ENCODE peak calls at places on chromosomes 16 and 17, in seven cellular contexts. One of them, this sample, is unnamed.

GRCh38 chr17:74337834-74338500 is 11.9 kb downstream of the KIF19 start:
- DNase-seq in OCI-LY7: no peak
- DNase-seq in heart right ventricle: no peak
- DNase-seq in endodermal cell: no peak
- DNase-seq in upper lobe of left lung: no peak
- DNase-seq in mammary epithelial cell: no peak
- DNase-seq in hepatocyte: no peak
- DNase-seq in this sample: peak; percentile 32

GRCh38 chr17:9957244-9957643 is 52.2 kb upstream of the RCVRN start:
- DNase-seq in OCI-LY7: no peak
- DNase-seq in heart right ventricle: no peak
- DNase-seq in endodermal cell: no peak
- DNase-seq in upper lobe of left lung: no peak
- DNase-seq in mammary epithelial cell: no peak
- DNase-seq in hepatocyte: no peak
- DNase-seq in this sample: no peak

GRCh38 chr17:78390241-78391050 is 12.0 kb downstream of the PGS1 start:
- DNase-seq in OCI-LY7: no peak
- DNase-seq in heart right ventricle: peak; percentile 38
- DNase-seq in endodermal cell: peak; percentile 90
- DNase-seq in upper lobe of left lung: no peak
- DNase-seq in mammary epithelial cell: no peak
- DNase-seq in hepatocyte: peak; percentile 69
- DNase-seq in this sample: peak; percentile 99

GRCh38 chr17:47654991-47655390 is 5.3 kb downstream of the KPNB1 start:
- DNase-seq in OCI-LY7: no peak
- DNase-seq in heart right ventricle: peak; percentile 14
- DNase-seq in endodermal cell: no peak
- DNase-seq in upper lobe of left lung: no peak
- DNase-seq in mammary epithelial cell: no peak
- DNase-seq in hepatocyte: no peak
- DNase-seq in this sample: no peak

GRCh38 chr17:49414271-49414621 is 436 bp downstream of the PHB1 start:
- DNase-seq in OCI-LY7: no peak
- DNase-seq in heart right ventricle: no peak
- DNase-seq in endodermal cell: no peak
- DNase-seq in upper lobe of left lung: no peak
- DNase-seq in mammary epithelial cell: no peak
- DNase-seq in hepatocyte: peak; percentile 31
- DNase-seq in this sample: no peak

GRCh38 chr17:31579265-31579664 is 187.8 kb downstream of the RAB11FIP4 start:
- DNase-seq in OCI-LY7: no peak
- DNase-seq in heart right ventricle: no peak
- DNase-seq in endodermal cell: no peak
- DNase-seq in upper lobe of left lung: no peak
- DNase-seq in mammary epithelial cell: peak; percentile 76
- DNase-seq in hepatocyte: no peak
- DNase-seq in this sample: peak; percentile 72

GRCh38 chr16:89615596-89616090 is 2.2 kb downstream of the DPEP1 start:
- DNase-seq in OCI-LY7: no peak
- DNase-seq in heart right ventricle: no peak
- DNase-seq in endodermal cell: peak; percentile 88
- DNase-seq in upper lobe of left lung: no peak
- DNase-seq in mammary epithelial cell: no peak
- DNase-seq in hepatocyte: no peak
- DNase-seq in this sample: no peak

GRCh38 chr17:64020068-64020766 is at the start of gene ICAM2:
- DNase-seq in OCI-LY7: peak; percentile 91
- DNase-seq in heart right ventricle: peak; percentile 85
- DNase-seq in endodermal cell: peak; percentile 56
- DNase-seq in upper lobe of left lung: peak; percentile 81
- DNase-seq in mammary epithelial cell: no peak
- DNase-seq in hepatocyte: no peak
- DNase-seq in this sample: no peak

GRCh38 chr16:7137560-7138330 is 194.9 kb upstream of the RBFOX1 start:
- DNase-seq in OCI-LY7: no peak
- DNase-seq in heart right ventricle: no peak
- DNase-seq in endodermal cell: no peak
- DNase-seq in upper lobe of left lung: no peak
- DNase-seq in mammary epithelial cell: peak; percentile 4
- DNase-seq in hepatocyte: peak; percentile 53
- DNase-seq in this sample: no peak

GRCh38 chr16:67760831-67761230 is 41.7 kb upstream of the GFOD2 start:
- DNase-seq in OCI-LY7: no peak
- DNase-seq in heart right ventricle: no peak
- DNase-seq in endodermal cell: no peak
- DNase-seq in upper lobe of left lung: no peak
- DNase-seq in mammary epithelial cell: no peak
- DNase-seq in hepatocyte: no peak
- DNase-seq in this sample: no peak

GRCh38 chr17:54844262-54844661 is 56.4 kb upstream of the TOM1L1 start:
- DNase-seq in OCI-LY7: no peak
- DNase-seq in heart right ventricle: no peak
- DNase-seq in endodermal cell: no peak
- DNase-seq in upper lobe of left lung: no peak
- DNase-seq in mammary epithelial cell: no peak
- DNase-seq in hepatocyte: no peak
- DNase-seq in this sample: no peak

GRCh38 chr17:49994085-49995054 is 654 bp downstream of the DLX3 start:
- DNase-seq in OCI-LY7: no peak
- DNase-seq in heart right ventricle: no peak
- DNase-seq in endodermal cell: peak; percentile 91
- DNase-seq in upper lobe of left lung: no peak
- DNase-seq in mammary epithelial cell: no peak
- DNase-seq in hepatocyte: peak; percentile 28
- DNase-seq in this sample: no peak

GRCh38 chr17:66098040-66098439 is 93.9 kb downstream of the CEP112 start:
- DNase-seq in OCI-LY7: no peak
- DNase-seq in heart right ventricle: no peak
- DNase-seq in endodermal cell: no peak
- DNase-seq in upper lobe of left lung: no peak
- DNase-seq in mammary epithelial cell: no peak
- DNase-seq in hepatocyte: no peak
- DNase-seq in this sample: no peak

GRCh38 chr16:52785653-52786052 is 238.7 kb upstream of the TOX3 start:
- DNase-seq in OCI-LY7: no peak
- DNase-seq in heart right ventricle: no peak
- DNase-seq in endodermal cell: peak; percentile 13
- DNase-seq in upper lobe of left lung: no peak
- DNase-seq in mammary epithelial cell: no peak
- DNase-seq in hepatocyte: no peak
- DNase-seq in this sample: no peak

GRCh38 chr17:8056232-8056975 is 17.5 kb downstream of the ALOX15B start:
- DNase-seq in OCI-LY7: peak; percentile 29
- DNase-seq in heart right ventricle: peak; percentile 23
- DNase-seq in endodermal cell: peak; percentile 53
- DNase-seq in upper lobe of left lung: peak; percentile 87
- DNase-seq in mammary epithelial cell: peak; percentile 85
- DNase-seq in hepatocyte: peak; percentile 74
- DNase-seq in this sample: no peak

GRCh38 chr17:8059131-8059530 is 20.3 kb downstream of the ALOX15B start:
- DNase-seq in OCI-LY7: no peak
- DNase-seq in heart right ventricle: no peak
- DNase-seq in endodermal cell: no peak
- DNase-seq in upper lobe of left lung: no peak
- DNase-seq in mammary epithelial cell: peak; percentile 29
- DNase-seq in hepatocyte: no peak
- DNase-seq in this sample: no peak

GRCh38 chr17:8056976-8057625 is 18.2 kb downstream of the ALOX15B start:
- DNase-seq in OCI-LY7: no peak
- DNase-seq in heart right ventricle: no peak
- DNase-seq in endodermal cell: peak; percentile 44
- DNase-seq in upper lobe of left lung: peak; percentile 62
- DNase-seq in mammary epithelial cell: no peak
- DNase-seq in hepatocyte: no peak
- DNase-seq in this sample: no peak

GRCh38 chr17:8055851-8056231 is 17.0 kb downstream of the ALOX15B start:
- DNase-seq in OCI-LY7: no peak
- DNase-seq in heart right ventricle: no peak
- DNase-seq in endodermal cell: no peak
- DNase-seq in upper lobe of left lung: no peak
- DNase-seq in mammary epithelial cell: no peak
- DNase-seq in hepatocyte: peak; percentile 5
- DNase-seq in this sample: no peak

GRCh38 chr17:8057691-8058114 is 18.8 kb downstream of the ALOX15B start:
- DNase-seq in OCI-LY7: peak; percentile 90
- DNase-seq in heart right ventricle: no peak
- DNase-seq in endodermal cell: peak; percentile 90
- DNase-seq in upper lobe of left lung: peak; percentile 69
- DNase-seq in mammary epithelial cell: peak; percentile 76
- DNase-seq in hepatocyte: peak; percentile 90
- DNase-seq in this sample: peak; percentile 42
- H3K4me3 ChIP-seq in OCI-LY7: no peak overlapping the region
- H3K4me3 ChIP-seq in heart right ventricle: no peak overlapping the region
- H3K4me3 ChIP-seq in endodermal cell: no peak overlapping the region
- H3K4me3 ChIP-seq in upper lobe of left lung: peak overlapping the region; percentile 2
- H3K4me3 ChIP-seq in mammary epithelial cell: no peak overlapping the region
- H3K4me3 ChIP-seq in hepatocyte: no peak overlapping the region
- H3K4me3 ChIP-seq in this sample: no peak overlapping the region

GRCh38 chr17:39170051-39170450 is 4.1 kb upstream of the ARL5C start:
- DNase-seq in OCI-LY7: peak; percentile 74
- DNase-seq in heart right ventricle: no peak
- DNase-seq in endodermal cell: no peak
- DNase-seq in upper lobe of left lung: no peak
- DNase-seq in mammary epithelial cell: no peak
- DNase-seq in hepatocyte: no peak
- DNase-seq in this sample: no peak

GRCh38 chr17:39169101-39169500 is 3.1 kb upstream of the ARL5C start:
- DNase-seq in OCI-LY7: no peak
- DNase-seq in heart right ventricle: no peak
- DNase-seq in endodermal cell: no peak
- DNase-seq in upper lobe of left lung: no peak
- DNase-seq in mammary epithelial cell: no peak
- DNase-seq in hepatocyte: no peak
- DNase-seq in this sample: no peak

GRCh38 chr17:39171933-39172332 is 6.0 kb upstream of the ARL5C start:
- DNase-seq in OCI-LY7: peak; percentile 50
- DNase-seq in heart right ventricle: no peak
- DNase-seq in endodermal cell: peak; percentile 66
- DNase-seq in upper lobe of left lung: no peak
- DNase-seq in mammary epithelial cell: no peak
- DNase-seq in hepatocyte: no peak
- DNase-seq in this sample: no peak

GRCh38 chr17:39169518-39169917 is 3.6 kb upstream of the ARL5C start:
- DNase-seq in OCI-LY7: no peak
- DNase-seq in heart right ventricle: no peak
- DNase-seq in endodermal cell: no peak
- DNase-seq in upper lobe of left lung: no peak
- DNase-seq in mammary epithelial cell: no peak
- DNase-seq in hepatocyte: no peak
- DNase-seq in this sample: no peak

GRCh38 chr17:39170558-39170957 is 4.6 kb upstream of the ARL5C start:
- DNase-seq in OCI-LY7: no peak
- DNase-seq in heart right ventricle: no peak
- DNase-seq in endodermal cell: no peak
- DNase-seq in upper lobe of left lung: no peak
- DNase-seq in mammary epithelial cell: no peak
- DNase-seq in hepatocyte: no peak
- DNase-seq in this sample: no peak
- H3K4me1 ChIP-seq in OCI-LY7: peaks cover 87% of the 10 kb centered on the region
- H3K4me1 ChIP-seq in heart right ventricle: peaks cover 36% of the 10 kb centered on the region
- H3K4me1 ChIP-seq in endodermal cell: no peaks in the 10 kb centered on the region
- H3K4me1 ChIP-seq in upper lobe of left lung: peaks cover 19% of the 10 kb centered on the region
- H3K4me1 ChIP-seq in mammary epithelial cell: peaks cover 10% of the 10 kb centered on the region
- H3K4me1 ChIP-seq in hepatocyte: no peaks in the 10 kb centered on the region
- H3K4me1 ChIP-seq in this sample: peaks cover 6% of the 10 kb centered on the region

GRCh38 chr16:12917653-12918052 is 16.3 kb downstream of the SHISA9 start:
- DNase-seq in OCI-LY7: no peak
- DNase-seq in heart right ventricle: no peak
- DNase-seq in endodermal cell: no peak
- DNase-seq in upper lobe of left lung: no peak
- DNase-seq in mammary epithelial cell: no peak
- DNase-seq in hepatocyte: no peak
- DNase-seq in this sample: no peak
- H3K27ac ChIP-seq in OCI-LY7: no peak overlapping the region
- H3K27ac ChIP-seq in heart right ventricle: no peak overlapping the region
- H3K27ac ChIP-seq in endodermal cell: no peak overlapping the region
- H3K27ac ChIP-seq in upper lobe of left lung: no peak overlapping the region
- H3K27ac ChIP-seq in mammary epithelial cell: no peak overlapping the region
- H3K27ac ChIP-seq in hepatocyte: no peak overlapping the region
- H3K27ac ChIP-seq in this sample: no peak overlapping the region

GRCh38 chr16:76784530-76784929 is 406.5 kb upstream of the MON1B start:
- DNase-seq in OCI-LY7: no peak
- DNase-seq in heart right ventricle: no peak
- DNase-seq in endodermal cell: no peak
- DNase-seq in upper lobe of left lung: no peak
- DNase-seq in mammary epithelial cell: no peak
- DNase-seq in hepatocyte: no peak
- DNase-seq in this sample: no peak
- H3K4me3 ChIP-seq in OCI-LY7: no peak overlapping the region
- H3K4me3 ChIP-seq in heart right ventricle: no peak overlapping the region
- H3K4me3 ChIP-seq in endodermal cell: no peak overlapping the region
- H3K4me3 ChIP-seq in upper lobe of left lung: no peak overlapping the region
- H3K4me3 ChIP-seq in mammary epithelial cell: no peak overlapping the region
- H3K4me3 ChIP-seq in hepatocyte: no peak overlapping the region
- H3K4me3 ChIP-seq in this sample: no peak overlapping the region

DNA sequence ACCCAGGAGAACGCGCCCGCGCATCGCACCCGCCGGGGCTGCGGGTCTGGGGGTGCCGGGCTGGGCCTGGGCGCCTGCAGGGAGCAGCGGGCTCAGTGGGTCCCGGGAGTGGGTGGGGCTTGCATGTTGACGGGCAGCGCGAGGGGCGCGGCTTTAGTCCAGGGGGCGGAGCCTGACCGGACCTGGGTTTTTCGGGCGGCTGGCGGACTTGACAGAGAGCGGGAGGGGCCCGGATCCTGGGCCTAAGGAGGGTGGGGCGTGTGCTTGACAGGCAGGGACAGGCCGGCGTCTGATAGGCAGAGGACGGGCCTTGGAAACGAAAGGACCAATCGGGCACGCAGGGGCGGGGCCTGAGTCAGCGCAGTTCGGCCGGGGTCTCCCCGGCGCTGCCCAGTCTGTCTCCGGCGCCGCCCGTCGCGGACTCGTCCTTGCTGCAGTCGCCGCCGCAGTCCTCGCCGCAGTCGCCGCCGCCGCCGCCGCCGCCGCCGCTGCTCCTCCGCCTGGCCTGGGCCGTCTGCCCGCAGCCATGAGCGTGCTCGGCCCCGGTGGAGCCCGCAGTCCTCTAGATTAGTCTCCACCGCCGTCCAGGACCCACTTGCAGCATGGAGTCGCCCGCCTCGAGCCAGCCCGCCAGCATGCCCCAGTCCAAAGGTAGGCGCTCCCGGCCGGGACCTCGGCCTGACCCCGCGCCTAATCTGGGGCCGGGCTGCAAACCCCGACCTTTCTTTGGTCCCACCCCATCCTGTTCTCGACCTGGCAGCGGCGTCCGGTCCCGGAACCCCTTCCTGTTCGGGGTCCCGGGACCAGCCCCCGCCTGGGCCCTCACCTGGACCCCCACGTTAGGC is at the start of gene MAP2K3:
- DNase-seq in OCI-LY7: peak; percentile 99
- DNase-seq in heart right ventricle: peak; percentile 99
- DNase-seq in endodermal cell: peak; percentile 100
- DNase-seq in upper lobe of left lung: peak; percentile 100
- DNase-seq in mammary epithelial cell: peak; percentile 97
- DNase-seq in hepatocyte: peak; percentile 100
- DNase-seq in this sample: peak; percentile 100
- H3K4me1 ChIP-seq in OCI-LY7: peaks cover 58% of the 10 kb centered on the region
- H3K4me1 ChIP-seq in heart right ventricle: peaks cover 66% of the 10 kb centered on the region
- H3K4me1 ChIP-seq in endodermal cell: peaks cover 13% of the 10 kb centered on the region
- H3K4me1 ChIP-seq in upper lobe of left lung: peaks cover 64% of the 10 kb centered on the region
- H3K4me1 ChIP-seq in mammary epithelial cell: peaks cover 45% of the 10 kb centered on the region
- H3K4me1 ChIP-seq in hepatocyte: peaks cover 22% of the 10 kb centered on the region
- H3K4me1 ChIP-seq in this sample: peaks cover 35% of the 10 kb centered on the region